ENCODE peak calls at places on chromosome 17, in nine cellular contexts. M is fibroblast of lung, V is GM23248, X is neuronal stem cell, R is trophoblast cell, K is K562, Y is mesenchymal stem cell, J is mesendoderm, C is A549. D is an unnamed sample.

GRCh38 chr17:9672266-9672665 is 26.9 kb downstream of the USP43 start:
- DNase-seq in C (no peak), M (peak; percentile 11), V (no peak), Y (peak; percentile 64), K (no peak), X (no peak), R (no peak), J (no peak), D (no peak)

GRCh38 chr17:16150251-16150859 is 65.0 kb downstream of the NCOR1 start:
- DNase-seq in Y (peak; percentile 55), X (no peak), R (peak; percentile 20), V (peak; percentile 56), K (no peak), C (peak; percentile 57), M (peak; percentile 79), J (no peak), D (no peak)

GRCh38 chr17:32673964-32674363 is 187.2 kb downstream of the CDK5R1 start:
- DNase-seq in C (no peak), Y (no peak), X (no peak), M (no peak), V (peak; percentile 20), J (peak; percentile 14), R (peak; percentile 92), K (no peak), D (no peak)

GRCh38 chr17:61411944-61412859 is 12.6 kb downstream of the TBX2 start:
- DNase-seq in M (peak; percentile 80), K (peak; percentile 84), C (peak; percentile 82), J (peak; percentile 81), R (peak; percentile 64), X (peak; percentile 82), V (peak; percentile 89), Y (peak; percentile 88), D (peak; percentile 93)

GRCh38 chr17:15947976-15948752 is 3.2 kb downstream of the ADORA2B start:
- DNase-seq in K (no peak), C (no peak), R (no peak), Y (no peak), X (no peak), J (no peak), M (no peak), V (no peak), D (no peak)

GRCh38 chr17:82332669-82333278 is 792 bp downstream of the SECTM1 start:
- DNase-seq in K (peak; percentile 76), M (peak; percentile 62), V (peak; percentile 84), Y (peak; percentile 55), C (peak; percentile 58), X (no peak), R (peak; percentile 47), J (no peak), D (peak; percentile 76)

GRCh38 chr17:47907932-47908562 is 12.0 kb downstream of the SP2 start:
- DNase-seq in X (no peak), C (no peak), R (no peak), M (no peak), Y (no peak), V (no peak), K (no peak), J (no peak), D (no peak)

GRCh38 chr17:2844386-2844785 is 48.1 kb downstream of the RAP1GAP2 start:
- DNase-seq in Y (peak; percentile 59), J (peak; percentile 72), C (peak; percentile 96), M (no peak), X (no peak), K (no peak), R (no peak), V (peak; percentile 17), D (peak; percentile 73)

GRCh38 chr17:43015579-43015978 is 6.6 kb downstream of the VAT1 start:
- DNase-seq in X (no peak), C (no peak), R (no peak), J (no peak), V (no peak), Y (no peak), K (no peak), M (no peak), D (no peak)

GRCh38 chr17:46984892-46985291 is 5.8 kb upstream of the RPRML start:
- DNase-seq in Y (no peak), K (no peak), X (no peak), J (no peak), C (no peak), M (no peak), V (no peak), R (no peak), D (no peak)

GRCh38 chr17:56834380-56835258 is 668 bp downstream of the DGKE start:
- DNase-seq in C (peak; percentile 69), M (peak; percentile 27), Y (peak; percentile 61), R (peak; percentile 59), V (peak; percentile 45), X (peak; percentile 47), K (peak; percentile 51), J (peak; percentile 82), D (peak; percentile 78)

GRCh38 chr17:51650772-51651171 is 390.4 kb downstream of the UTP18 start:
- DNase-seq in V (no peak), M (no peak), K (no peak), Y (no peak), R (no peak), J (peak; percentile 27), C (no peak), X (no peak), D (no peak)

GRCh38 chr17:38417210-38417951 is 10.9 kb upstream of the ARHGAP23 start:
- DNase-seq in V (no peak), C (no peak), X (no peak), K (peak; percentile 75), R (no peak), M (no peak), Y (no peak), J (peak; percentile 57), D (no peak)

GRCh38 chr17:79777166-79777843 is 643 bp upstream of the CBX2 start:
- DNase-seq in K (no peak), X (peak; percentile 77), V (peak; percentile 64), M (peak; percentile 42), Y (peak; percentile 43), R (no peak), C (peak; percentile 73), J (peak; percentile 76), D (peak; percentile 78)

GRCh38 chr17:79779661-79780365 is 1.9 kb downstream of the CBX2 start:
- DNase-seq in Y (no peak), M (no peak), V (no peak), X (no peak), C (no peak), J (no peak), K (no peak), R (peak; percentile 59), D (no peak)

GRCh38 chr17:79778504-79779087 is 648 bp downstream of the CBX2 start:
- DNase-seq in K (peak; percentile 44), V (no peak), Y (peak; percentile 17), R (no peak), J (peak; percentile 61), M (no peak), C (no peak), X (peak; percentile 59), D (peak; percentile 71)

GRCh38 chr17:79777844-79778503 is at the start of gene CBX2:
- DNase-seq in M (peak; percentile 55), J (peak; percentile 77), Y (peak; percentile 55), X (peak; percentile 80), R (peak; percentile 48), V (peak; percentile 91), K (peak; percentile 96), C (peak; percentile 75), D (peak; percentile 93)

GRCh38 chr17:79779088-79779529 is 1.2 kb downstream of the CBX2 start:
- DNase-seq in K (peak; percentile 39), V (no peak), X (no peak), R (no peak), Y (peak; percentile 20), C (no peak), J (peak; percentile 42), M (no peak), D (peak; percentile 30)
- H3K4me2 ChIP-seq in K (peak overlapping the region; percentile 67), V (no peak overlapping the region), X (peak overlapping the region; percentile 82), R (peak overlapping the region; percentile 71), Y (peak overlapping the region; percentile 81), C (peak overlapping the region; percentile 98), J (peak overlapping the region; percentile 81), M (peak overlapping the region; percentile 74), D (peak overlapping the region; percentile 95)

GRCh38 chr17:45345554-45346254 is 28.9 kb upstream of the MAP3K14 start:
- DNase-seq in J (no peak), M (peak; percentile 70), C (peak; percentile 63), Y (peak; percentile 69), V (peak; percentile 74), X (no peak), K (peak; percentile 49), R (no peak), D (peak; percentile 72)
- H3K4me2 ChIP-seq in J (no peak overlapping the region), M (peak overlapping the region; percentile 10), C (peak overlapping the region; percentile 2), Y (no peak overlapping the region), V (peak overlapping the region; percentile 53), X (no peak overlapping the region), K (peak overlapping the region; percentile 40), R (no peak overlapping the region), D (no peak overlapping the region)

GRCh38 chr17:44109312-44109630 is 14.2 kb downstream of the HDAC5 start:
- DNase-seq in C (no peak), V (no peak), X (no peak), Y (no peak), R (peak; percentile 98), M (no peak), K (no peak), J (no peak), D (no peak)
- H3K4me2 ChIP-seq in C (peak overlapping the region; percentile 71), V (peak overlapping the region; percentile 76), X (no peak overlapping the region), Y (no peak overlapping the region), R (no peak overlapping the region), M (peak overlapping the region; percentile 100), K (no peak overlapping the region), J (no peak overlapping the region), D (peak overlapping the region; percentile 80)

GRCh38 chr17:20171741-20172377 is 162.7 kb downstream of the SPECC1 start:
- DNase-seq in K (no peak), C (no peak), V (no peak), M (peak; percentile 81), J (peak; percentile 90), Y (no peak), R (peak; percentile 85), X (no peak), D (peak; percentile 14)
- H3K4me2 ChIP-seq in K (no peak overlapping the region), C (no peak overlapping the region), V (no peak overlapping the region), M (no peak overlapping the region), J (no peak overlapping the region), Y (no peak overlapping the region), R (peak overlapping the region; percentile 10), X (no peak overlapping the region), D (peak overlapping the region; percentile 19)

GRCh38 chr17:28338056-28338768 is 2.7 kb downstream of the TNFAIP1 start:
- DNase-seq in M (peak; percentile 89), J (peak; percentile 57), K (no peak), C (no peak), X (no peak), R (no peak), Y (peak; percentile 95), V (peak; percentile 31), D (no peak)
- H3K4me2 ChIP-seq in M (peak overlapping the region; percentile 61), J (no peak overlapping the region), K (no peak overlapping the region), C (peak overlapping the region; percentile 0), X (no peak overlapping the region), R (no peak overlapping the region), Y (no peak overlapping the region), V (no peak overlapping the region), D (peak overlapping the region; percentile 4)

D was measured in hepatocyte.